ENCODE peak calls at places on chromosomes 16 and 17, in six cellular contexts. One of them, this sample, is unnamed.

GRCh38 chr17:7508846-7509245 is 24.7 kb downstream of the POLR2A start:
- DNase-seq in left ventricle myocardium superior: no peak
- DNase-seq in neural progenitor cell: no peak
- DNase-seq in globus pallidus: no peak
- DNase-seq in AG09309: no peak
- DNase-seq in HS-27A: no peak
- DNase-seq in this sample: no peak

GRCh38 chr16:68351991-68352431 is 41.2 kb downstream of the PRMT7 start:
- DNase-seq in globus pallidus: no peak
- DNase-seq in left ventricle myocardium superior: no peak
- DNase-seq in HS-27A: no peak
- DNase-seq in AG09309: no peak
- DNase-seq in neural progenitor cell: no peak
- DNase-seq in this sample: no peak

GRCh38 chr17:28792877-28793666 is 49.3 kb downstream of the TRAF4 start:
- DNase-seq in left ventricle myocardium superior: no peak
- DNase-seq in AG09309: no peak
- DNase-seq in HS-27A: no peak
- DNase-seq in neural progenitor cell: no peak
- DNase-seq in globus pallidus: no peak
- DNase-seq in this sample: no peak

GRCh38 chr17:83094291-83094690 is 14.9 kb downstream of the METRNL start:
- DNase-seq in globus pallidus: no peak
- DNase-seq in left ventricle myocardium superior: no peak
- DNase-seq in AG09309: no peak
- DNase-seq in HS-27A: no peak
- DNase-seq in neural progenitor cell: no peak
- DNase-seq in this sample: no peak

GRCh38 chr16:84175351-84176081 is 11.3 kb downstream of the TAF1C start:
- DNase-seq in globus pallidus: peak
- DNase-seq in neural progenitor cell: peak
- DNase-seq in AG09309: no peak
- DNase-seq in HS-27A: peak
- DNase-seq in left ventricle myocardium superior: no peak
- DNase-seq in this sample: no peak

GRCh38 chr16:70696952-70697600 is 11.2 kb upstream of the MTSS2 start:
- DNase-seq in neural progenitor cell: no peak
- DNase-seq in globus pallidus: no peak
- DNase-seq in left ventricle myocardium superior: no peak
- DNase-seq in AG09309: no peak
- DNase-seq in HS-27A: no peak
- DNase-seq in this sample: no peak

GRCh38 chr17:18968945-18969887 is 17.3 kb downstream of the SLC5A10 start:
- DNase-seq in HS-27A: no peak
- DNase-seq in left ventricle myocardium superior: no peak
- DNase-seq in neural progenitor cell: no peak
- DNase-seq in globus pallidus: no peak
- DNase-seq in AG09309: no peak
- DNase-seq in this sample: no peak

GRCh38 chr17:76243826-76244679 is 3.8 kb upstream of the RNF157 start:
- DNase-seq in HS-27A: no peak
- DNase-seq in left ventricle myocardium superior: no peak
- DNase-seq in AG09309: no peak
- DNase-seq in neural progenitor cell: no peak
- DNase-seq in globus pallidus: no peak
- DNase-seq in this sample: no peak

GRCh38 chr17:81004336-81005015 is 12.8 kb downstream of the CHMP6 start:
- DNase-seq in left ventricle myocardium superior: peak
- DNase-seq in globus pallidus: no peak
- DNase-seq in HS-27A: no peak
- DNase-seq in neural progenitor cell: peak
- DNase-seq in AG09309: no peak
- DNase-seq in this sample: no peak

GRCh38 chr17:2061441-2061797 is 6.5 kb downstream of the HIC1 start:
- DNase-seq in HS-27A: no peak
- DNase-seq in left ventricle myocardium superior: no peak
- DNase-seq in neural progenitor cell: no peak
- DNase-seq in globus pallidus: no peak
- DNase-seq in AG09309: no peak
- DNase-seq in this sample: no peak

This sample was measured in GM04504.